ENCODE peak calls at places on chromosomes 5 and 9, in seven cellular contexts. Q, C, D, F, W, L and X are unnamed samples.

GRCh38 chr5:59065551-59065950 is 482.7 kb downstream of the RAB3C start:
- DNase-seq in L (no peak), C (no peak), F (no peak), Q (no peak), W (peak; percentile 53), D (no peak), X (peak; percentile 73)

GRCh38 chr5:28254846-28255245 is 1216.5 kb upstream of the CDH9 start:
- DNase-seq in W (peak; percentile 60), D (no peak), C (no peak), F (no peak), Q (no peak), L (no peak), X (peak; percentile 28)

GRCh38 chr9:88534456-88535225 is at the start of gene NXNL2:
- DNase-seq in D (no peak), L (no peak), C (no peak), F (peak; percentile 82), Q (peak; percentile 87), W (peak; percentile 82), X (peak; percentile 76)

GRCh38 chr5:172678902-172679301 is 37.8 kb downstream of the NEURL1B start:
- DNase-seq in F (no peak), W (no peak), Q (no peak), C (no peak), L (no peak), D (no peak), X (no peak)

GRCh38 chr5:73825219-73825618 is 199.2 kb downstream of the ARHGEF28 start:
- DNase-seq in F (no peak), L (no peak), Q (no peak), C (no peak), D (no peak), W (no peak), X (no peak)

GRCh38 chr9:84966876-84967830 is 297.6 kb downstream of the NTRK2 start:
- DNase-seq in F (peak; percentile 15), Q (peak; percentile 77), W (no peak), D (peak; percentile 39), C (peak; percentile 4), L (peak; percentile 17), X (no peak)

GRCh38 chr5:128213340-128213739 is 129.8 kb downstream of the SLC12A2 start:
- DNase-seq in D (peak; percentile 38), C (peak; percentile 39), Q (peak; percentile 80), L (peak; percentile 13), F (peak; percentile 71), W (peak; percentile 58), X (peak; percentile 84)

GRCh38 chr5:174741352-174741751 is 17.0 kb downstream of the MSX2 start:
- DNase-seq in W (no peak), C (no peak), L (no peak), D (no peak), Q (no peak), F (no peak), X (peak; percentile 32)

GRCh38 chr5:176545737-176546509 is 3.2 kb upstream of the CDHR2 start:
- DNase-seq in W (no peak), F (no peak), C (peak; percentile 67), D (no peak), L (peak; percentile 84), Q (no peak), X (peak; percentile 75)

GRCh38 chr9:121322037-121322736 is 47.9 kb downstream of the STOM start:
- DNase-seq in W (peak; percentile 95), D (no peak), C (peak; percentile 99), L (peak; percentile 67), F (no peak), Q (no peak), X (peak; percentile 94)

GRCh38 chr9:70746760-70747159 is 332.3 kb upstream of the KLF9 start:
- DNase-seq in C (no peak), L (no peak), Q (no peak), W (no peak), F (peak; percentile 87), D (no peak), X (no peak)

GRCh38 chr5:123610209-123610608 is 98.2 kb downstream of the CSNK1G3 start:
- DNase-seq in W (no peak), C (no peak), F (no peak), D (no peak), Q (no peak), L (no peak), X (no peak)

GRCh38 chr9:115264333-115264732 is 146.4 kb upstream of the TNC start:
- DNase-seq in W (peak; percentile 84), C (no peak), F (no peak), D (no peak), Q (no peak), L (no peak), X (no peak)

GRCh38 chr9:20382460-20383071 is 239.7 kb downstream of the MLLT3 start:
- DNase-seq in Q (no peak), D (no peak), F (no peak), C (peak; percentile 74), W (peak; percentile 60), L (no peak), X (peak; percentile 34)

GRCh38 chr9:138025908-138026307 is 148.3 kb downstream of the CACNA1B start:
- DNase-seq in F (no peak), C (no peak), W (no peak), D (no peak), Q (no peak), L (no peak), X (no peak)
- H3K9me3 ChIP-seq in F (no peaks in the 10 kb centered on the region), C (no peaks in the 10 kb centered on the region), W (no peaks in the 10 kb centered on the region), D (peaks cover 22% of the 10 kb centered on the region), Q (no peaks in the 10 kb centered on the region), L (no peaks in the 10 kb centered on the region), X (no peaks in the 10 kb centered on the region)

DNA sequence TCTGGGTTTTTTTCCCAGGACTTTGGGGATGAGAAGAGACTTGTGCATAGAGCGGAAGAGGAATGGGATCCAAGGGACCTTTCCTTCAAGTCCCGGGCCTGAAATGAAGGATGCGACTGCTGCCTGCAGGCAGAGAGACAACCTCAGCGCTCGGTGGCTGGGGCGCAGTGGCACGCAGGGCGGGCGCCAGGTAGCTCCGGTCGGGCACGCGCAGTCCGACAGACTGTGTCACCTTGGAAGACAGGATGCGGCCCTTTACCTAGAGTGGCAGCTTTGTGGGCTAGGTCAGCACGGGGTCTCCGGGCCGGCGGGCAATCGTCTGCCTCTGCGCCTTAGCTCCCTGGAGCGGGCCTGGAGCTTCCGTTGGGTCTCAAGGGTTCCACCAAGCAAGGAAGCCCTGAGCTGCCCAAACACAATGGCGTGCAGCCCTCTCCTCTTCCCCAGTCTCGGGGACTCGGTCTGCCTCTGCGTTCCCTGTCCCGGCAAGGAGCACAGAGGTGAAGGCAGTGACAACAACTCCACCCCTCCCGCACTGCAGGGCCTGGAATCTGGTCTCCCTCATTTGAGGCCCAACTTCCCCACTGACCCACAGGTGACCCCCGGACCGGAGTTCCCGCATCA is 6.0 kb downstream of the BARX1 start:
- DNase-seq in F (no peak), Q (peak; percentile 39), W (no peak), C (no peak), D (no peak), L (no peak), X (no peak)
- TF ChIP-seq EZH2 in F (peak; percentile 23), Q (peak; percentile 91), W (peak; percentile 48), C (no peak), D (peak; percentile 95), L (peak; percentile 34), X (no peak)

GRCh38 chr5:158380661-158381060 is 521.7 kb upstream of the CLINT1 start:
- DNase-seq in D (no peak), F (no peak), L (peak; percentile 36), Q (no peak), C (no peak), W (no peak), X (peak; percentile 69)

GRCh38 chr5:158373623-158374375 is 514.9 kb upstream of the CLINT1 start:
- DNase-seq in L (no peak), Q (no peak), D (no peak), W (no peak), C (no peak), F (no peak), X (no peak)

GRCh38 chr5:158375531-158375930 is 516.6 kb upstream of the CLINT1 start:
- DNase-seq in F (no peak), L (no peak), W (no peak), C (no peak), D (no peak), Q (no peak), X (no peak)

GRCh38 chr5:158378931-158379330 is 520.0 kb upstream of the CLINT1 start:
- DNase-seq in W (no peak), D (no peak), L (no peak), F (no peak), Q (peak; percentile 62), C (no peak), X (no peak)

DNA sequence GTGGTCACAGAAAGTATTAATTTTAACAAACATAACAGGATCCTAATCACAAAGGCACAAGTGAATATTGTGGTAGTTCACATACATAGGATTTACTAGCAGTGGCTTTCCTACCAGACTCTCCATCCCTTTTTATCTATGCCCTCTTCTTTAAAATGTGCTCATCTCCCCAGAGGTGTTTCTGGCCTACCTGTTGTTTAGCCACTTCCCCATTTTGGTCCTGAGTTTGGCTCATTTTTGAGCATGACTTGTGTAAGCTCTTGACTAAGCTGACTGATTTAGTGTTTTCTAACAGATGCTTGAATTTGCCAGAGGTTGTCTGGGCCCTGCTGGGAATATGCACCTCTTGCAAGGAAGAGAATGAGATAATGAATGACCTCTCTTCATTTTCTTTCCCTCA is 517.7 kb upstream of the CLINT1 start:
- DNase-seq in W (no peak), L (no peak), Q (no peak), C (no peak), F (no peak), D (no peak), X (no peak)
- H3K9me3 ChIP-seq in W (no peaks in the 10 kb centered on the region), L (no peaks in the 10 kb centered on the region), Q (no peaks in the 10 kb centered on the region), C (peaks cover 23% of the 10 kb centered on the region), F (no peaks in the 10 kb centered on the region), D (peaks cover 6% of the 10 kb centered on the region), X (no peaks in the 10 kb centered on the region)

GRCh38 chr9:101487443-101487855 is 46.2 kb upstream of the RNF20 start:
- DNase-seq in C (no peak), L (no peak), D (no peak), W (no peak), Q (no peak), F (no peak), X (no peak)

GRCh38 chr9:101486693-101487442 is 46.8 kb upstream of the RNF20 start:
- DNase-seq in C (no peak), Q (peak; percentile 87), F (peak; percentile 10), D (peak; percentile 72), W (peak; percentile 69), L (no peak), X (no peak)

GRCh38 chr9:101481296-101481695 is 45.7 kb upstream of the ALDOB start:
- DNase-seq in C (no peak), Q (no peak), D (no peak), L (no peak), W (no peak), F (no peak), X (no peak)

GRCh38 chr9:101484046-101484445 is 48.5 kb upstream of the ALDOB start:
- DNase-seq in Q (no peak), W (no peak), L (no peak), C (no peak), F (no peak), D (no peak), X (no peak)

DNA sequence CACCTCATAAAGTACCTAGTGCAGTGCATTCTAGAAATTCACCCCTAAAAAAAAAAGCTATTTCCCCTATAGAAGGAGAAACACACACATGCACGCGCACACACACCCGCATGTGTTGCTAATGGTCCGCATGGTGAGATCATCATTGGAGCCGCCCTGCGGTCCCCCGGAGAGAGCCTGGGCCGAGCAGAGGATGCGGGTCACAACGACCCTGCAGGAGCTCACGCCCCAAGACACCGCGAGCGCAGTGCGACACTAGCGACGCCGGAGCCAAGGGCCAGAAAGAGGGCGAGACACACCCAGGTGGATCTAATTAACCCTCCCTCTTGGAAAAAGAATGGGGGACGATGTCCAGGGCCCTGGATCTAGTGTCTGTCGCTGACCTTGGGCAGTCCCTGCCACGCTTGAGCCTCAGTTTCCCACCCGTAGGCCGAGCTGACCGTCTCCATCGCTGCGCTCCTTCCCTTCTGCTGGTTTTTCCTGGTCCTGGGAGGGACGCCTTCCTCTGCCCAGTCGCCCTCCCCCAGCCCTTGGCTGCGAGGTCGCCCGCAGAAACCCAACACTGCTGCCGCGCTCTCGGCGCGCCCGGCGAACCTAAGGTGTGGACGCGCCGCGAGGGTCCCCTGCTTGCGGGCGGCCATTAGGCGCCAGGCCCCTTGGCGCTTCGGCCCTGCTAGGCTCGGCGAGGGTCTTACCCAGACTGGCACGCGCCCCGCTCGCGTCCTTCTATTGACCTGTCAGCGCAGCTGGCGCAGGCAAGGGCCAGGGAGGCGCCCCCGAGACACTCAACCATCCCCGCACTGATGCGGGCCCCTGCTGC is 47.6 kb upstream of the RNF20 start:
- DNase-seq in F (no peak), D (peak; percentile 25), C (no peak), Q (peak; percentile 68), L (no peak), W (peak; percentile 46), X (no peak)
- TF ChIP-seq EZH2 in F (no peak), D (no peak), C (no peak), Q (no peak), L (no peak), W (no peak), X (no peak)